ENCODE peak calls at places on chromosomes 12 and 14, in nine cellular contexts. One of them, this sample, is unnamed.
A peak's percentile ranks its signal among the peaks of the same experiment; 100 is the strongest.

GRCh38 chr12:78759387-78759786 is 105.2 kb upstream of the SYT1 start:
- DNase-seq in NB4: peak; percentile 9
- DNase-seq in testis: no peak
- DNase-seq in AG10803: peak; percentile 62
- DNase-seq in transverse colon: no peak
- DNase-seq in uterus: no peak
- DNase-seq in HFFc6: peak; percentile 21
- DNase-seq in RWPE1: no peak
- DNase-seq in GM13976: no peak
- DNase-seq in this sample: no peak

GRCh38 chr12:16063728-16064127 is 152.6 kb downstream of the DERA start:
- DNase-seq in uterus: no peak
- DNase-seq in AG10803: peak; percentile 9
- DNase-seq in transverse colon: no peak
- DNase-seq in GM13976: no peak
- DNase-seq in NB4: no peak
- DNase-seq in testis: no peak
- DNase-seq in RWPE1: no peak
- DNase-seq in HFFc6: no peak
- DNase-seq in this sample: no peak

GRCh38 chr14:95207475-95208253 is 50.3 kb upstream of the DICER1 start:
- DNase-seq in transverse colon: no peak
- DNase-seq in uterus: no peak
- DNase-seq in AG10803: no peak
- DNase-seq in testis: no peak
- DNase-seq in GM13976: no peak
- DNase-seq in NB4: no peak
- DNase-seq in RWPE1: no peak
- DNase-seq in HFFc6: no peak
- DNase-seq in this sample: no peak

GRCh38 chr14:100677925-100678765 is 48.5 kb upstream of the DLK1 start:
- DNase-seq in transverse colon: peak; percentile 53
- DNase-seq in NB4: peak; percentile 88
- DNase-seq in HFFc6: peak; percentile 80
- DNase-seq in uterus: peak; percentile 77
- DNase-seq in RWPE1: no peak
- DNase-seq in testis: peak; percentile 86
- DNase-seq in GM13976: no peak
- DNase-seq in AG10803: peak; percentile 69
- DNase-seq in this sample: no peak

GRCh38 chr14:104591031-104591430 is 11.5 kb downstream of the C14orf180 start:
- DNase-seq in AG10803: no peak
- DNase-seq in transverse colon: no peak
- DNase-seq in uterus: no peak
- DNase-seq in GM13976: no peak
- DNase-seq in testis: no peak
- DNase-seq in NB4: no peak
- DNase-seq in HFFc6: no peak
- DNase-seq in RWPE1: no peak
- DNase-seq in this sample: no peak

GRCh38 chr12:127054531-127054930 is 1212.4 kb upstream of the TMEM132C start:
- DNase-seq in uterus: no peak
- DNase-seq in RWPE1: peak; percentile 13
- DNase-seq in AG10803: peak; percentile 72
- DNase-seq in NB4: no peak
- DNase-seq in transverse colon: no peak
- DNase-seq in HFFc6: peak; percentile 65
- DNase-seq in testis: no peak
- DNase-seq in GM13976: no peak
- DNase-seq in this sample: no peak

GRCh38 chr12:47277972-47278448 is 198.3 kb upstream of the AMIGO2 start:
- DNase-seq in RWPE1: peak; percentile 95
- DNase-seq in GM13976: no peak
- DNase-seq in testis: no peak
- DNase-seq in NB4: peak; percentile 92
- DNase-seq in HFFc6: peak; percentile 81
- DNase-seq in transverse colon: no peak
- DNase-seq in AG10803: peak; percentile 95
- DNase-seq in uterus: no peak
- DNase-seq in this sample: no peak

GRCh38 chr12:65093571-65093970 is 27.5 kb downstream of the WIF1 start:
- DNase-seq in GM13976: no peak
- DNase-seq in NB4: no peak
- DNase-seq in AG10803: no peak
- DNase-seq in transverse colon: no peak
- DNase-seq in HFFc6: no peak
- DNase-seq in uterus: no peak
- DNase-seq in RWPE1: no peak
- DNase-seq in testis: no peak
- DNase-seq in this sample: no peak

GRCh38 chr12:100574262-100575074 is 984 bp downstream of the GAS2L3 start:
- DNase-seq in AG10803: no peak
- DNase-seq in testis: no peak
- DNase-seq in GM13976: peak; percentile 26
- DNase-seq in RWPE1: peak; percentile 49
- DNase-seq in NB4: no peak
- DNase-seq in HFFc6: no peak
- DNase-seq in transverse colon: no peak
- DNase-seq in uterus: no peak
- DNase-seq in this sample: no peak

GRCh38 chr12:109500406-109501185 is 23.2 kb downstream of the UBE3B start:
- DNase-seq in GM13976: no peak
- DNase-seq in transverse colon: no peak
- DNase-seq in uterus: no peak
- DNase-seq in HFFc6: no peak
- DNase-seq in testis: no peak
- DNase-seq in NB4: no peak
- DNase-seq in RWPE1: no peak
- DNase-seq in AG10803: no peak
- DNase-seq in this sample: no peak

GRCh38 chr12:53756300-53757094 is 4.7 kb upstream of the CISTR start:
- DNase-seq in testis: no peak
- DNase-seq in RWPE1: no peak
- DNase-seq in uterus: no peak
- DNase-seq in AG10803: no peak
- DNase-seq in NB4: peak; percentile 49
- DNase-seq in GM13976: no peak
- DNase-seq in transverse colon: no peak
- DNase-seq in HFFc6: no peak
- DNase-seq in this sample: no peak

GRCh38 chr12:14784471-14784870 is 18.8 kb downstream of the WBP11 start:
- DNase-seq in transverse colon: no peak
- DNase-seq in HFFc6: no peak
- DNase-seq in uterus: no peak
- DNase-seq in GM13976: no peak
- DNase-seq in testis: no peak
- DNase-seq in NB4: no peak
- DNase-seq in AG10803: no peak
- DNase-seq in RWPE1: no peak
- DNase-seq in this sample: no peak

GRCh38 chr14:99426265-99426664 is 54.4 kb downstream of the SETD3 start:
- DNase-seq in GM13976: no peak
- DNase-seq in AG10803: no peak
- DNase-seq in RWPE1: no peak
- DNase-seq in testis: no peak
- DNase-seq in HFFc6: no peak
- DNase-seq in transverse colon: no peak
- DNase-seq in uterus: no peak
- DNase-seq in NB4: no peak
- DNase-seq in this sample: no peak

GRCh38 chr12:3604750-3605638 is 114.0 kb downstream of the PRMT8 start:
- DNase-seq in testis: peak; percentile 74
- DNase-seq in RWPE1: peak; percentile 39
- DNase-seq in uterus: no peak
- DNase-seq in GM13976: no peak
- DNase-seq in HFFc6: no peak
- DNase-seq in NB4: peak; percentile 8
- DNase-seq in transverse colon: peak; percentile 39
- DNase-seq in AG10803: peak; percentile 14
- DNase-seq in this sample: no peak

GRCh38 chr14:31137214-31137889 is 70.2 kb downstream of the HECTD1 start:
- DNase-seq in testis: no peak
- DNase-seq in HFFc6: no peak
- DNase-seq in NB4: no peak
- DNase-seq in transverse colon: no peak
- DNase-seq in GM13976: no peak
- DNase-seq in AG10803: no peak
- DNase-seq in uterus: no peak
- DNase-seq in RWPE1: no peak
- DNase-seq in this sample: no peak

GRCh38 chr12:76249501-76249900 is 98.7 kb downstream of the BBS10 start:
- DNase-seq in transverse colon: no peak
- DNase-seq in GM13976: no peak
- DNase-seq in uterus: no peak
- DNase-seq in testis: no peak
- DNase-seq in RWPE1: no peak
- DNase-seq in HFFc6: no peak
- DNase-seq in NB4: no peak
- DNase-seq in AG10803: no peak
- DNase-seq in this sample: no peak

GRCh38 chr14:55684956-55685584 is 105.1 kb downstream of the KTN1 start:
- DNase-seq in transverse colon: no peak
- DNase-seq in RWPE1: no peak
- DNase-seq in HFFc6: peak; percentile 83
- DNase-seq in uterus: no peak
- DNase-seq in GM13976: no peak
- DNase-seq in AG10803: peak; percentile 34
- DNase-seq in testis: no peak
- DNase-seq in NB4: no peak
- DNase-seq in this sample: no peak

DNA sequence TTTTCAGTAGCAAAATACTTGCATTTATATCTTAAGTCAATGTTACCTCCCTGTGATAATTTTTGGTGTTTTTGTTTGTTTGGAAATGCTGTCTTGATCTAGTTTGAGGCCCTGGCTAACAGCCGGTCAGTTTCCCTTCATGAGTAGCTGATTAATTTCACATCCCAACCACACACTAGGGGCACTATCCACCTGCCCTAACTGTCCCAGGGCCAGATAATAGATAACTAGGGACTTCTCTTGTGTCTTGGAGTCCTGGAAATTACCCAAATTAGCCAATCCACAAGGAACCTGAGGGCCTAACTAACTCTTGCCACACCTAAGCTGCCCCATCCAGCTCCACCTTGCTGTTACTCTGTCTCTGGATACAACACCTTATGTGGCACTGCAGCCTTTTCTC is 399.9 kb downstream of the FOXG1 start:
- DNase-seq in testis: no peak
- DNase-seq in RWPE1: no peak
- DNase-seq in HFFc6: no peak
- DNase-seq in GM13976: no peak
- DNase-seq in transverse colon: no peak
- DNase-seq in AG10803: no peak
- DNase-seq in NB4: no peak
- DNase-seq in uterus: no peak
- DNase-seq in this sample: no peak
- TF ChIP-seq CTCF in testis: no peak
- TF ChIP-seq CTCF in RWPE1: no peak
- TF ChIP-seq CTCF in HFFc6: no peak
- TF ChIP-seq CTCF in GM13976: no peak
- TF ChIP-seq CTCF in transverse colon: no peak
- TF ChIP-seq CTCF in AG10803: no peak
- TF ChIP-seq CTCF in NB4: no peak
- TF ChIP-seq CTCF in uterus: no peak
- TF ChIP-seq CTCF in this sample: no peak

DNA sequence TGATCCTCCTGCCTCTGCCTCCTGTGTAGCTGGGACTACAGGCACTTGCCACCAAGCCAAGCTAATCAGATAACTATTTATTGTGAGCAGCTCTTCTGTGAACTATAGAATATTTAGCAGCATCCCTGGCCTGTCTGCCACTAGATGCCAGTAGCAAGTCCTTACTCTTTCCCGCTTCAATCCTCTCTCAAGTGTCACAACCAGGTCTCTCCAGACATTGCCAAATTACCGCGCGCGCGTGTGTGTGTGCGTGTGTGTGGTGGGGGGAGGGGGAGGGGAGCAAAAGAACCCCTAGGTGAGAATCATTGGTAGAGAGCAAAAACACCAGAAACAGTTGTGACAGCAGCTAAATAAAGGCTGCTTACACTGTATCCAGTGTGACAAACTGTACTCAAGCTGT is 49.9 kb downstream of the PPP2R5E start:
- DNase-seq in GM13976: peak; percentile 41
- DNase-seq in testis: no peak
- DNase-seq in uterus: no peak
- DNase-seq in RWPE1: no peak
- DNase-seq in NB4: peak; percentile 26
- DNase-seq in AG10803: peak; percentile 46
- DNase-seq in HFFc6: peak; percentile 38
- DNase-seq in transverse colon: no peak
- DNase-seq in this sample: no peak
- TF ChIP-seq CTCF in GM13976: no peak
- TF ChIP-seq CTCF in testis: no peak
- TF ChIP-seq CTCF in uterus: no peak
- TF ChIP-seq CTCF in RWPE1: no peak
- TF ChIP-seq CTCF in NB4: no peak
- TF ChIP-seq CTCF in AG10803: peak; percentile 19
- TF ChIP-seq CTCF in HFFc6: peak; percentile 29
- TF ChIP-seq CTCF in transverse colon: no peak
- TF ChIP-seq CTCF in this sample: no peak

GRCh38 chr14:47040490-47040889 is 388.9 kb upstream of the RPL10L start:
- DNase-seq in uterus: no peak
- DNase-seq in GM13976: no peak
- DNase-seq in NB4: peak; percentile 6
- DNase-seq in AG10803: no peak
- DNase-seq in transverse colon: no peak
- DNase-seq in testis: peak; percentile 17
- DNase-seq in HFFc6: no peak
- DNase-seq in RWPE1: no peak
- DNase-seq in this sample: no peak
- TF ChIP-seq CTCF in uterus: no peak
- TF ChIP-seq CTCF in GM13976: no peak
- TF ChIP-seq CTCF in NB4: no peak
- TF ChIP-seq CTCF in AG10803: no peak
- TF ChIP-seq CTCF in transverse colon: peak; percentile 26
- TF ChIP-seq CTCF in testis: no peak
- TF ChIP-seq CTCF in HFFc6: no peak
- TF ChIP-seq CTCF in RWPE1: no peak
- TF ChIP-seq CTCF in this sample: no peak

GRCh38 chr12:101876861-101877815 is at the start of gene DRAM1:
- DNase-seq in RWPE1: peak; percentile 84
- DNase-seq in testis: peak; percentile 88
- DNase-seq in NB4: peak; percentile 97
- DNase-seq in uterus: peak; percentile 93
- DNase-seq in transverse colon: peak; percentile 94
- DNase-seq in GM13976: peak; percentile 92
- DNase-seq in HFFc6: peak; percentile 90
- DNase-seq in AG10803: peak; percentile 93
- DNase-seq in this sample: peak; percentile 93
- TF ChIP-seq CTCF in RWPE1: no peak
- TF ChIP-seq CTCF in testis: no peak
- TF ChIP-seq CTCF in NB4: peak; percentile 6
- TF ChIP-seq CTCF in uterus: no peak
- TF ChIP-seq CTCF in transverse colon: no peak
- TF ChIP-seq CTCF in GM13976: peak; percentile 29
- TF ChIP-seq CTCF in HFFc6: peak; percentile 31
- TF ChIP-seq CTCF in AG10803: no peak
- TF ChIP-seq CTCF in this sample: peak; percentile 22

DNA sequence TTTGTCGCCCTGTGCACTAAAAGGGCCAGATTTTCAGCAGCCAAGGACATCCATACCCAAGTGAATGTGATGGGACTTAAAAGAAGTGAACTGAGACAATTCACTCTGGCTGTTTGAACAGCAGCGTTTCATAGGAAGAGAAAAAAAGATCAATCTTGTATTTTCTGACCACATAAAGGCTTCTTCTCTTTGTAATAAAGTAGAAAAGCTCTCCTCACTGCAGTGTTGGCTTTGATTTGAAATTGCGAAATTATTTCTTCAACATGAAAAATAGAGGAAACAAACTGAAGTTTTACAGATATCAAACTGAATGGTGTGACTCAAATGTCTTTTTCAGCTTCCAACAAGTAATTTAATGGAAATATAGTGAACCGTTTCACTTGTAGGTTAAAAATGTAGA is 11.3 kb upstream of the KCNMB4 start:
- DNase-seq in NB4: no peak
- DNase-seq in AG10803: no peak
- DNase-seq in testis: no peak
- DNase-seq in HFFc6: no peak
- DNase-seq in RWPE1: no peak
- DNase-seq in GM13976: no peak
- DNase-seq in uterus: no peak
- DNase-seq in transverse colon: no peak
- DNase-seq in this sample: no peak
- TF ChIP-seq CTCF in NB4: no peak
- TF ChIP-seq CTCF in AG10803: no peak
- TF ChIP-seq CTCF in testis: no peak
- TF ChIP-seq CTCF in HFFc6: no peak
- TF ChIP-seq CTCF in RWPE1: no peak
- TF ChIP-seq CTCF in GM13976: no peak
- TF ChIP-seq CTCF in uterus: no peak
- TF ChIP-seq CTCF in transverse colon: no peak
- TF ChIP-seq CTCF in this sample: no peak